ENCODE peak calls at places on chromosomes 13 and 19, in four cellular contexts. S, Z, L and M are unnamed samples. For H3K4me1, the result is how much of the 10 kb centered on the place peaks cover.

GRCh38 chr13:91203430-91203829 is 144.1 kb upstream of the MIR17HG start:
- DNase-seq in S (no peak), Z (no peak), L (no peak), M (no peak)

GRCh38 chr13:38202730-38203129 is 146.9 kb upstream of the UFM1 start:
- DNase-seq in S (no peak), Z (no peak), L (peak), M (no peak)

GRCh38 chr19:30236006-30236405 is 136.2 kb upstream of the ZNF536 start:
- DNase-seq in S (no peak), Z (peak), L (no peak), M (no peak)

GRCh38 chr19:42268704-42269517 is at the start of gene CIC:
- DNase-seq in S (peak), Z (peak), L (peak), M (peak)

GRCh38 chr13:52793507-52793906 is 53.9 kb upstream of the CNMD start:
- DNase-seq in S (no peak), Z (no peak), L (no peak), M (no peak)

GRCh38 chr13:25744176-25744575 is 307.6 kb downstream of the SHISA2 start:
- DNase-seq in S (no peak), Z (no peak), L (no peak), M (no peak)

GRCh38 chr13:103328899-103329298 is 262.7 kb upstream of the SLC10A2 start:
- DNase-seq in S (no peak), Z (no peak), L (no peak), M (no peak)

GRCh38 chr19:35306473-35307246 is 14.7 kb downstream of the MAG start:
- DNase-seq in S (no peak), Z (peak), L (peak), M (peak)

GRCh38 chr19:12137541-12137940 is 2.6 kb downstream of the ZNF20 start:
- DNase-seq in S (peak), Z (no peak), L (peak), M (no peak)

GRCh38 chr13:91647361-91647970 is 249.0 kb downstream of the GPC5 start:
- DNase-seq in S (no peak), Z (peak), L (peak), M (peak)

GRCh38 chr13:25872871-25873607 is 178.8 kb downstream of the SHISA2 start:
- DNase-seq in S (no peak), Z (no peak), L (no peak), M (no peak)

GRCh38 chr19:58252102-58252685 is 23.5 kb downstream of the ZNF544 start:
- DNase-seq in S (no peak), Z (peak), L (peak), M (peak)

GRCh38 chr19:49564616-49565045 is 15.7 kb downstream of the NOSIP start:
- DNase-seq in S (no peak), Z (no peak), L (no peak), M (no peak)

GRCh38 chr19:7152568-7152967 is 83.1 kb downstream of the ZNF557 start:
- DNase-seq in S (no peak), Z (peak), L (no peak), M (peak)

GRCh38 chr13:20980899-20981298 is 78.4 kb upstream of the XPO4 start:
- DNase-seq in S (no peak), Z (no peak), L (no peak), M (no peak)

GRCh38 chr13:41696163-41697003 is 239.0 kb downstream of the RGCC start:
- DNase-seq in S (no peak), Z (no peak), L (peak), M (peak)

GRCh38 chr13:26482451-26483197 is 74.9 kb upstream of the WASF3 start:
- DNase-seq in S (peak), Z (peak), L (peak), M (peak)

GRCh38 chr13:37640499-37640898 is 41.9 kb upstream of the POSTN start:
- DNase-seq in S (no peak), Z (peak), L (peak), M (peak)

GRCh38 chr19:54573330-54573872 is at the start of gene LILRA2:
- DNase-seq in S (no peak), Z (no peak), L (no peak), M (no peak)

GRCh38 chr13:59458908-59459579 is 704.7 kb downstream of the DIAPH3 start:
- DNase-seq in S (no peak), Z (peak), L (peak), M (no peak)

GRCh38 chr13:112554214-112554850 is 33.6 kb downstream of the TUBGCP3 start:
- DNase-seq in S (no peak), Z (no peak), L (no peak), M (no peak)

GRCh38 chr13:76035711-76036110 is 399.6 kb downstream of the LMO7 start:
- DNase-seq in S (no peak), Z (no peak), L (no peak), M (no peak)

GRCh38 chr13:113153810-113154748 is 4.4 kb upstream of the PROZ start:
- DNase-seq in S (peak), Z (peak), L (peak), M (peak)

GRCh38 chr19:16575861-16576689 is 3.9 kb upstream of the SLC35E1 start:
- DNase-seq in S (no peak), Z (no peak), L (no peak), M (no peak)

GRCh38 chr13:35475960-35476943 is at the start of gene MAB21L1:
- DNase-seq in S (no peak), Z (peak), L (no peak), M (no peak)

GRCh38 chr13:26254583-26255102 is 714 bp downstream of the CDK8 start:
- DNase-seq in S (peak), Z (peak), L (peak), M (peak)

GRCh38 chr13:86464193-86464592 is 665.0 kb upstream of the SLITRK6 start:
- DNase-seq in S (no peak), Z (peak), L (peak), M (no peak)

GRCh38 chr19:30408734-30409301 is 36.6 kb downstream of the ZNF536 start:
- DNase-seq in S (no peak), Z (no peak), L (no peak), M (no peak)

GRCh38 chr19:49216076-49216475 is 58.5 kb downstream of the TRPM4 start:
- DNase-seq in S (no peak), Z (no peak), L (peak), M (no peak)

GRCh38 chr13:59374720-59375119 is 789.0 kb downstream of the DIAPH3 start:
- DNase-seq in S (no peak), Z (no peak), L (no peak), M (no peak)

GRCh38 chr13:32165791-32166190 is 134.2 kb downstream of the FRY start:
- DNase-seq in S (no peak), Z (no peak), L (no peak), M (peak)

GRCh38 chr13:107518292-107518691 is 697.0 kb downstream of the LIG4 start:
- DNase-seq in S (no peak), Z (peak), L (peak), M (no peak)

GRCh38 chr13:40390290-40391008 is 276.0 kb downstream of the FOXO1 start:
- DNase-seq in S (no peak), Z (peak), L (no peak), M (no peak)

GRCh38 chr19:861756-862528 is 2.5 kb downstream of the CFD start:
- DNase-seq in S (peak), Z (peak), L (peak), M (peak)

GRCh38 chr13:37023871-37024270 is 23.3 kb downstream of the EXOSC8 start:
- DNase-seq in S (no peak), Z (no peak), L (peak), M (no peak)

GRCh38 chr13:106028916-106029315 is 506.5 kb downstream of the EFNB2 start:
- DNase-seq in S (no peak), Z (no peak), L (no peak), M (no peak)

GRCh38 chr13:99553033-99553432 is 51.8 kb downstream of the TM9SF2 start:
- DNase-seq in S (no peak), Z (no peak), L (no peak), M (no peak)
- H3K4me3 ChIP-seq in S (no peak), Z (no peak), L (no peak), M (no peak)

GRCh38 chr19:45528744-45529453 is 21.6 kb downstream of the VASP start:
- DNase-seq in S (no peak), Z (peak), L (peak), M (peak)

GRCh38 chr19:45528149-45528743 is 21.0 kb downstream of the VASP start:
- DNase-seq in S (no peak), Z (peak), L (peak), M (peak)

GRCh38 chr19:45526143-45526542 is 18.9 kb downstream of the VASP start:
- DNase-seq in S (no peak), Z (peak), L (peak), M (peak)

GRCh38 chr19:45527731-45528130 is 20.5 kb downstream of the VASP start:
- DNase-seq in S (no peak), Z (peak), L (no peak), M (no peak)

GRCh38 chr19:45526971-45527370 is 19.7 kb downstream of the VASP start:
- DNase-seq in S (no peak), Z (no peak), L (no peak), M (no peak)
- H3K4me1 ChIP-seq in S (under half), Z (under half), L (under half), M (under half)

GRCh38 chr13:33262997-33263396 is 22.6 kb downstream of the STARD13 start:
- DNase-seq in S (no peak), Z (no peak), L (no peak), M (no peak)
- TF ChIP-seq CTCF in S (no peak), Z (no peak), L (peak), M (no peak)

GRCh38 chr13:110258876-110259631 is 47.9 kb downstream of the COL4A1 start:
- DNase-seq in S (no peak), Z (no peak), L (peak), M (no peak)
- H3K4me3 ChIP-seq in S (no peak), Z (no peak), L (peak), M (no peak)

DNA sequence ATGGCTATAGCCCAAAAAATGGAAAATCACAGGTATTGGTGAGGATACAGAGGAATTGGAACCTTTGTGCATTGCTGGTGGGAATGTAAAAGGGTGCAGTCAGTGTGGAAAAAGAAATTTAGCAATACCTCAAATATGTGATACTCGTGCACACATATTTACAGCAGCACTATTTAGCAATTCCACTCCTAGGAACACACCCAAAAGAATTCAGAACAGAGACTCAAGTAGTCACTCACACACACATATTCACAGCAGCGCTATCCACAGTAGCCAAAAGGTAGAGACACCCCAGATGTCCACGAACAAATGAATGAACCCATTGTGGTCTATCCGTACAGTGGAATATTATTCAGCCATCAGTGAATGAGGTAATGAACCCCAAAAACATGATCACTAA is 114.0 kb downstream of the COL4A2 start:
- DNase-seq in S (no peak), Z (no peak), L (no peak), M (no peak)
- H3K4me1 ChIP-seq in S (under half), Z (under half), L (under half), M (under half)

GRCh38 chr13:99648266-99648665 is 147.0 kb downstream of the TM9SF2 start:
- DNase-seq in S (no peak), Z (peak), L (no peak), M (no peak)
- TF ChIP-seq CTCF in S (no peak), Z (no peak), L (no peak), M (no peak)

GRCh38 chr13:49190901-49191300 is 29.2 kb upstream of the MLNR start:
- DNase-seq in S (no peak), Z (no peak), L (no peak), M (no peak)

GRCh38 chr13:49184621-49185020 is 35.5 kb upstream of the MLNR start:
- DNase-seq in S (no peak), Z (no peak), L (no peak), M (no peak)

GRCh38 chr13:49183672-49184315 is 36.3 kb upstream of the MLNR start:
- DNase-seq in S (no peak), Z (no peak), L (peak), M (no peak)

DNA sequence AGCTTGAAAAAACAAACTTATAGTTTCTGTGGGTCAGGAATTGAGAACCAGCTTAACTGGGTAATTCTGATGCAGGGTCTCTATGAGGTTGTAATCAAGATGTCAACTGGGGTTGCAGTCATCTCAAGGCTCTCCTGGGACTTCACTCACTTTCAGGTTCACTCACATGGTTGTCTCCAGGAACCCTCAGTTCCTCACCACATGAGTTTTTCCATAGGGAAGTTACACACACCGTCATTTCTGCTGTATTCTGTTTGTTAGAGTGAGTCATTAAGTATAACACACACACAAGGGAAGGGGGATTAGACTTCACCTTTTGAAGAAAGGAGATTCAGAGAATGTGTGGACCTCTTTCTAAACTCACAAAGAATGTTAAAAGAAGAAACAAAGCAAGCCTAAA is 34.9 kb upstream of the MLNR start:
- DNase-seq in S (no peak), Z (no peak), L (peak), M (no peak)
- H3K4me3 ChIP-seq in S (no peak), Z (no peak), L (no peak), M (no peak)

GRCh38 chr13:110882228-110882627 is 32.6 kb downstream of the ANKRD10 start:
- DNase-seq in S (no peak), Z (no peak), L (no peak), M (no peak)

GRCh38 chr13:110880627-110881026 is 34.2 kb downstream of the ANKRD10 start:
- DNase-seq in S (no peak), Z (no peak), L (no peak), M (no peak)

GRCh38 chr13:110881811-110882210 is 33.1 kb downstream of the ANKRD10 start:
- DNase-seq in S (no peak), Z (no peak), L (no peak), M (no peak)

GRCh38 chr13:110883539-110883938 is 31.3 kb downstream of the ANKRD10 start:
- DNase-seq in S (no peak), Z (no peak), L (no peak), M (no peak)

GRCh38 chr13:110882972-110883371 is 31.9 kb downstream of the ANKRD10 start:
- DNase-seq in S (no peak), Z (no peak), L (no peak), M (no peak)
- H3K4me1 ChIP-seq in S (under half), Z (under half), L (under half), M (under half)

DNA sequence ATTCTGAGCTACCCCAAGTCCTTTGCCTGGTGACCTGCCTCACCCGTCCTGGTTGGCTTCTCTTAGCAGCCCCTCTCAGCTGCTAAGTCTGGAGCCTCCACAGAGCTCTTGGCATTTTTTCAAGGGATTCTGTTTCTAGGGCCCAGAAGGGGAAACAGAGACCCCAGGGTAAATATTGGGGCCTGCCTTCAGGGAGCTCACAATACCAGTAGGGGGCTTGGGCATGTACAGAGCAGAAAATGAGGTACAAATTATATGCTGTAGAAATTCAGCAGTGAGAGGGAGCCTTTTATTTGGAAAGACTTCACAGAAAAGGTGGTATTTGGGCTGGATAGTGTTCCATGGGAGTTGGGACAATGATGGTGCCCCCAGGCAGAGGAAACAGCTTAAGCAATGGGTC is 3.7 kb downstream of the SAMD4B start:
- DNase-seq in S (no peak), Z (no peak), L (no peak), M (no peak)
- TF ChIP-seq CTCF in S (no peak), Z (peak), L (no peak), M (no peak)

DNA sequence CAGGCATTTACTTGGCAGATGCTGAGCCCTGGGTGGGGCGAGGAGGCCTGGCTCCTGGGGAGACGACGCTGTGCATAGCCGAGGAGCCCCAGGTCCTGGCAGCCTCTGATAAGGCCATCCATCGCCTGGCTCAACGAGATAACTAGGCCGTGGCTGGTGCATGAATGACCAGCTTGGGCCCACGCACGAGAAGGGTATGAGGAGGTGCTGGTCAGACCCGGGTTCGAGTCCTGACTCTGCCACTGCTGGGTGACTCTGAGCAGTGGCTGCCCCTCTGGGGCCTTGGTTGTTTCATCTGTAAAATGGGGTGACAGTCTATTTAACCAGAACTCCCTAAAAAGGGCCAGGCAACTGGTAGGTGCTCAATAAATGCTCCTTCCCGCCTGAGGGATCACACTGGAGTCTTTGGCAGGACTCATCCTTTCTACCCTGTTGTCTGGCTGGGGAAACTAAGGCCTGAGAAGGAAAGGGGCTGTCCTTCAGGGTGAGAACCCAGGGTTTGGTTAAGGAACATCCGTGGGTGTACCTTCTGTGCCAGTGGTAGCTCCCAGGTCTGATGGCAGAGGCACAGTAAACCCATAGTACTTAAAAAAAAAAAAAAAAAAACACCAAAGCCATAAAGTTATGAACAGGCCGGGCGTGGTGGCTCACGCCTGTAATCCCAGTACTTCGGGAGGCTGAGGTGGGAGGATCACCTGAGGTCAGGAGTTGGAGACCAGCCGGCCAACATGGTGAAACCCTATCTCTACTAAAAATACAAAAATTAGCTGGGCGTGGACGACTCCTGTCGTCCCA is 8.1 kb upstream of the ARRDC2 start:
- DNase-seq in S (no peak), Z (no peak), L (no peak), M (no peak)
- H3K4me3 ChIP-seq in S (peak), Z (no peak), L (peak), M (no peak)